ENCODE peak calls at places on chromosomes 3 and 15, in eight cellular contexts. P is transverse colon; C is body of pancreas; I is CD8-positive, alpha-beta T cell; R is neural progenitor cell; S is GM23248; Z is left ventricle myocardium inferior; F is pancreas. T is an unnamed sample. For H3K27me3 and H3K4me1, the result is how much of the 10 kb centered on the place peaks cover.

GRCh38 chr3:107264888-107265287 is 112.4 kb upstream of the CCDC54 start:
- DNase-seq in P (no peak), C (peak), I (no peak), R (no peak), S (no peak), Z (no peak), F (no peak), T (no peak)

GRCh38 chr15:61243984-61244593 is 15.0 kb upstream of the RORA start:
- DNase-seq in P (no peak), C (no peak), I (no peak), R (no peak), S (no peak), Z (no peak), F (no peak), T (no peak)

GRCh38 chr3:165753560-165753959 is 83.7 kb downstream of the BCHE start:
- DNase-seq in P (no peak), C (peak), I (no peak), R (no peak), S (no peak), Z (no peak), F (no peak), T (peak)

GRCh38 chr3:17759901-17760300 is 17.5 kb upstream of the TBC1D5 start:
- DNase-seq in P (no peak), C (no peak), I (no peak), R (no peak), S (peak), Z (no peak), F (no peak), T (no peak)

GRCh38 chr3:76307556-76307955 is 522.2 kb upstream of the ZNF717 start:
- DNase-seq in P (no peak), C (no peak), I (no peak), R (no peak), S (peak), Z (no peak), F (no peak), T (no peak)

GRCh38 chr3:56207913-56208312 is 260.4 kb downstream of the ERC2 start:
- DNase-seq in P (no peak), C (no peak), I (no peak), R (no peak), S (no peak), Z (no peak), F (no peak), T (no peak)

GRCh38 chr3:187841552-187841951 is 96.3 kb upstream of the BCL6 start:
- DNase-seq in P (no peak), C (no peak), I (no peak), R (peak), S (peak), Z (no peak), F (no peak), T (no peak)

GRCh38 chr3:119099785-119100184 is 46.2 kb upstream of the TEX55 start:
- DNase-seq in P (no peak), C (no peak), I (no peak), R (no peak), S (peak), Z (no peak), F (no peak), T (no peak)

GRCh38 chr15:62904511-62904910 is 138.0 kb upstream of the TPM1 start:
- DNase-seq in P (no peak), C (no peak), I (no peak), R (no peak), S (no peak), Z (no peak), F (no peak), T (no peak)

GRCh38 chr15:48625126-48625525 is 20.4 kb downstream of the FBN1 start:
- DNase-seq in P (no peak), C (no peak), I (no peak), R (no peak), S (no peak), Z (no peak), F (no peak), T (no peak)

GRCh38 chr3:175484666-175485065 is 625.5 kb downstream of the NAALADL2 start:
- DNase-seq in P (no peak), C (no peak), I (no peak), R (no peak), S (no peak), Z (no peak), F (no peak), T (no peak)

GRCh38 chr3:85801955-85802354 is 843.2 kb downstream of the CADM2 start:
- DNase-seq in P (no peak), C (peak), I (no peak), R (peak), S (no peak), Z (no peak), F (no peak), T (no peak)

GRCh38 chr15:88609344-88609743 is 11.8 kb upstream of the AEN start:
- DNase-seq in P (no peak), C (no peak), I (no peak), R (no peak), S (no peak), Z (no peak), F (no peak), T (no peak)

GRCh38 chr15:96207377-96208006 is 123.0 kb upstream of the NR2F2 start:
- DNase-seq in P (no peak), C (no peak), I (no peak), R (no peak), S (no peak), Z (no peak), F (no peak), T (no peak)

GRCh38 chr3:137385922-137386321 is 378.2 kb upstream of the SOX14 start:
- DNase-seq in P (no peak), C (no peak), I (no peak), R (peak), S (no peak), Z (no peak), F (no peak), T (no peak)

GRCh38 chr15:101001056-101001455 is 81.9 kb downstream of the LRRK1 start:
- DNase-seq in P (peak), C (no peak), I (no peak), R (no peak), S (no peak), Z (no peak), F (peak), T (no peak)

DNA sequence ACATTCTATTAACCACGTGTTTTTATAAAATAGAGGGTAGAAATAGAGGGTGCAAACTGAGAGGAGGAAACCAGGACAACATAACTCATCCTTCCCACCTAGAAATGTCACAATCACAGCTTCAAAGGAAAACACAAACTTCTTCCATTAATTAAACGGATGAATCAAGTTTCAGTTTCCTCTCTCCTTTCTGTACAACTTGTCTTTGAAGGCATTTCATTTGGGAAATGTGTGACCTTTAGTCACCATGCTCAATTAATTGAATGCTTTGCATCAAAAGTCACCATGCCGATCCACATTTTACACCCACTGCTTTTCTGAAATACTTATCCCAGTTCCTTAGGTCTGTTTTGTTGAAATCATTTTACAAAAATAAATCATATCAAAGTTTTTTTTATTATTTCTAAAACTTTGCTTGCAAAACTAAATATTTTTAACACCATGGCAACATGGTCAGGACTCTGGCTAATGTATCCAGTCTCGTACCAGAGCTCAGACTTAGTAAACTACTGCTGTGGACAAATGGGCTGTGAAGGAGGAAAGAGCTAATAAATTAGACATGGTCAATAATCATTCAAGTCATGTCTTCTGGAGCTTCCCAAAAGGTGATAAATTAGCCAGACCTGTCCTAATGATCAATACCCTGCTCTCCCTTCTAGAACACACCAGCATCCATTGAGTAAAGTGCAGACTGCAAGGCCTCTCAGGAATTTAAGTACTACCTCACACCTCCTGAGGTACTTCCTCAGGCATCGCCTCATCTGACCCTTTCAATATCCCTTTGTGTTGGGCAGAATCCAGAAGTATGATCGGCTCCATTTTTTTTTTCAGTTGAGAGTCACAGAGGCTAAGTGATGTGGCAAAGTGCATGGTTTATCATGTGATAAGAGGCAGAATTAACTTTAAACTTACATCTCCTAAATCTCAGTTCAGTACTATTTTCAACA is 161.3 kb downstream of the GREM1 start:
- DNase-seq in P (no peak), C (no peak), I (no peak), R (no peak), S (peak), Z (no peak), F (no peak), T (no peak)
- H3K27ac ChIP-seq in P (peak), C (no peak), I (no peak), R (no peak), S (peak), Z (no peak), F (no peak), T (no peak)

GRCh38 chr15:28936081-28936480 is 50.3 kb downstream of the APBA2 start:
- DNase-seq in P (no peak), C (no peak), I (no peak), R (no peak), S (no peak), Z (no peak), F (no peak), T (no peak)

GRCh38 chr15:28934645-28935044 is 48.9 kb downstream of the APBA2 start:
- DNase-seq in P (no peak), C (no peak), I (no peak), R (no peak), S (no peak), Z (no peak), F (no peak), T (no peak)

GRCh38 chr15:28937271-28937670 is 51.5 kb downstream of the APBA2 start:
- DNase-seq in P (no peak), C (no peak), I (no peak), R (no peak), S (no peak), Z (no peak), F (no peak), T (no peak)

GRCh38 chr15:28935316-28935715 is 49.5 kb downstream of the APBA2 start:
- DNase-seq in P (no peak), C (no peak), I (peak), R (no peak), S (peak), Z (no peak), F (no peak), T (no peak)

DNA sequence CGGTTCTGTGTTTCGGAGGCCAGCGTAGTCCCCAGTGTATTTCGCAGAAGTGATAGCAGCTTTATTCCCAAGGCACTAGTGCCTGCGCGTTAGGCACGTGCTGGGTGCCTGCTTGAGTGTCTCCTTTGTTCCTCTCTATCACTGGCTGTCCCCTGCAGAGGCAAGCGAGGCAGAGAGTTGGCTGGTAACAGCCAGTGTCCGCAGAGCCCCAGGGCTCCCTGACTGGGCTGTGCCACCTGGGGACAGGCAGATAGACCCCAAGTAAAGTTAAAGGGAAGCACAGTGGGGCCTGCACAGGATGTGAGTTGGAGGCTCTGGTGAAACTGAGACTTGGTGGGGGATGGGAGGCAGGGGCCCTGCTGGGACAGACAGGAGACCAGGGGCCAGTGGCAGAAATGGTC is 50.7 kb downstream of the APBA2 start:
- DNase-seq in P (no peak), C (no peak), I (no peak), R (no peak), S (no peak), Z (no peak), F (no peak), T (no peak)
- H3K27me3 ChIP-seq in P (under half), C (under half), I (under half), R (under half), S (under half), Z (under half), F (under half), T (under half)

GRCh38 chr3:143977326-143978262 is 6.0 kb downstream of the DIPK2A start:
- DNase-seq in P (no peak), C (no peak), I (no peak), R (no peak), S (peak), Z (no peak), F (no peak), T (peak)
- H3K4me1 ChIP-seq in P (half or more), C (under half), I (under half), R (under half), S (under half), Z (half or more), F (under half), T (under half)

GRCh38 chr15:71708052-71708432 is 102.3 kb upstream of the NR2E3 start:
- DNase-seq in P (peak), C (no peak), I (no peak), R (no peak), S (peak), Z (no peak), F (no peak), T (no peak)
- H3K27ac ChIP-seq in P (peak), C (no peak), I (no peak), R (no peak), S (peak), Z (peak), F (no peak), T (no peak)

GRCh38 chr3:14892226-14892625 is 55.2 kb upstream of the NR2C2 start:
- DNase-seq in P (no peak), C (no peak), I (no peak), R (no peak), S (no peak), Z (no peak), F (no peak), T (no peak)

GRCh38 chr3:14891135-14892132 is 55.9 kb upstream of the NR2C2 start:
- DNase-seq in P (no peak), C (no peak), I (no peak), R (no peak), S (no peak), Z (no peak), F (no peak), T (no peak)

GRCh38 chr3:14890470-14890869 is 56.9 kb upstream of the NR2C2 start:
- DNase-seq in P (no peak), C (no peak), I (no peak), R (no peak), S (peak), Z (no peak), F (no peak), T (no peak)

GRCh38 chr3:14889188-14889587 is 58.2 kb upstream of the NR2C2 start:
- DNase-seq in P (no peak), C (no peak), I (no peak), R (no peak), S (no peak), Z (no peak), F (no peak), T (no peak)

GRCh38 chr3:14889943-14890342 is 57.4 kb upstream of the NR2C2 start:
- DNase-seq in P (no peak), C (no peak), I (no peak), R (no peak), S (no peak), Z (no peak), F (no peak), T (no peak)
- H3K27me3 ChIP-seq in P (under half), C (under half), I (under half), R (under half), S (under half), Z (under half), F (under half), T (under half)

GRCh38 chr3:134355416-134355815 is 18.8 kb downstream of the AMOTL2 start:
- DNase-seq in P (no peak), C (no peak), I (no peak), R (no peak), S (peak), Z (no peak), F (no peak), T (no peak)
- H3K4me1 ChIP-seq in P (half or more), C (half or more), I (under half), R (under half), S (half or more), Z (half or more), F (half or more), T (under half)

DNA sequence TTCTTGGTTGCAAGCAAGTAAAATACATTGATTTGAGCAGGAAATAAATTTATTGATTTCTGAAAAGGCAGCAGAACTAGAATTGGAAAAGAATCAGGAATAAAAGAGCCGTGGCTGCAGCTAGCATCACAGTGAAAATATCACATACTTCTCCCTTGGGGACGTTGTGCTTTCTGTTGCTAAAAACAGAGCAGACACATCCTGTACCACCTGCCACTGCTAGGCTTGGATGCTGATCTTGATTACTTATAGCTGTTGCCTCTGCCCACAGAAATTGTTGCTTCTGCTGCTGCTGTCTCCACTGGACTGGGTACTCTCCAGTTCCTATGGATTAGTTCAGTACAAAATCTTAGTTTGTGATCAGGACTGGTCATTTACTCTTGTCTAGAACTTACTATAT is 283.8 kb downstream of the C3orf38 start:
- DNase-seq in P (no peak), C (no peak), I (no peak), R (no peak), S (no peak), Z (no peak), F (no peak), T (no peak)
- H3K27ac ChIP-seq in P (no peak), C (no peak), I (no peak), R (no peak), S (no peak), Z (no peak), F (no peak), T (no peak)